ENCODE peak calls at places on chromosomes 7 and 10, in nine cellular contexts. W is IMR-90, L is Calu3, S is cardiac fibroblast, B is endodermal cell, G is BE2C, Z is CD14-positive monocyte, D is astrocyte of the cerebellum, Y is pancreas. M is an unnamed sample.

GRCh38 chr10:70093335-70093944 is 39.2 kb downstream of the AIFM2 start:
- DNase-seq in W (no peak), L (no peak), S (no peak), B (no peak), G (no peak), Z (no peak), D (no peak), Y (no peak), M (no peak)

GRCh38 chr10:78306358-78306757 is 272.7 kb downstream of the RPS24 start:
- DNase-seq in W (no peak), L (no peak), S (no peak), B (no peak), G (no peak), Z (no peak), D (no peak), Y (no peak), M (no peak)

GRCh38 chr7:25179771-25180591 is 48.3 kb downstream of the NPVF start:
- DNase-seq in W (peak), L (peak), S (peak), B (peak), G (peak), Z (peak), D (peak), Y (peak), M (peak)

GRCh38 chr7:129512192-129512591 is 9.9 kb downstream of the SMKR1 start:
- DNase-seq in W (no peak), L (no peak), S (no peak), B (peak), G (no peak), Z (no peak), D (no peak), Y (no peak), M (no peak)

GRCh38 chr7:75958802-75959543 is 35.4 kb downstream of the TMEM120A start:
- DNase-seq in W (no peak), L (no peak), S (no peak), B (no peak), G (no peak), Z (no peak), D (no peak), Y (no peak), M (no peak)

GRCh38 chr7:68542831-68543230 is 1055.4 kb upstream of the AUTS2 start:
- DNase-seq in W (no peak), L (no peak), S (no peak), B (no peak), G (no peak), Z (no peak), D (no peak), Y (no peak), M (no peak)

GRCh38 chr7:74224511-74224832 is 14.7 kb downstream of the LAT2 start:
- DNase-seq in W (no peak), L (no peak), S (no peak), B (no peak), G (no peak), Z (no peak), D (no peak), Y (no peak), M (no peak)

GRCh38 chr10:70448236-70448635 is 6.8 kb upstream of the NODAL start:
- DNase-seq in W (no peak), L (no peak), S (no peak), B (no peak), G (no peak), Z (no peak), D (no peak), Y (no peak), M (no peak)

GRCh38 chr10:44352316-44353127 is 32.4 kb downstream of the CXCL12 start:
- DNase-seq in W (peak), L (no peak), S (peak), B (peak), G (no peak), Z (no peak), D (no peak), Y (peak), M (no peak)

GRCh38 chr7:94700926-94701554 is 45.1 kb upstream of the SGCE start:
- DNase-seq in W (peak), L (no peak), S (peak), B (no peak), G (no peak), Z (no peak), D (no peak), Y (no peak), M (no peak)

GRCh38 chr7:23333671-23334246 is 34.6 kb downstream of the MALSU1 start:
- DNase-seq in W (peak), L (no peak), S (peak), B (no peak), G (no peak), Z (no peak), D (peak), Y (no peak), M (no peak)

GRCh38 chr7:142598297-142598696 is 151.0 kb upstream of the PRSS1 start:
- DNase-seq in W (no peak), L (no peak), S (no peak), B (no peak), G (no peak), Z (no peak), D (no peak), Y (no peak), M (no peak)

GRCh38 chr10:125709553-125710266 is 9.8 kb upstream of the EDRF1 start:
- DNase-seq in W (peak), L (no peak), S (peak), B (no peak), G (no peak), Z (no peak), D (no peak), Y (no peak), M (no peak)

GRCh38 chr7:23396222-23396621 is 74.1 kb downstream of the IGF2BP3 start:
- DNase-seq in W (peak), L (no peak), S (peak), B (no peak), G (no peak), Z (no peak), D (peak), Y (no peak), M (no peak)

GRCh38 chr7:43649755-43650274 is 66.9 kb downstream of the STK17A start:
- DNase-seq in W (peak), L (peak), S (no peak), B (no peak), G (no peak), Z (no peak), D (no peak), Y (no peak), M (no peak)

GRCh38 chr7:40916811-40917210 is 782.0 kb downstream of the SUGCT start:
- DNase-seq in W (peak), L (no peak), S (no peak), B (no peak), G (no peak), Z (no peak), D (no peak), Y (no peak), M (no peak)

GRCh38 chr7:123823898-123824753 is 20.8 kb upstream of the HYAL4 start:
- DNase-seq in W (no peak), L (no peak), S (no peak), B (no peak), G (no peak), Z (no peak), D (no peak), Y (no peak), M (no peak)

GRCh38 chr7:98217623-98218582 is 6.7 kb downstream of the BHLHA15 start:
- DNase-seq in W (no peak), L (peak), S (no peak), B (no peak), G (no peak), Z (no peak), D (no peak), Y (peak), M (peak)

GRCh38 chr7:45685619-45686240 is 111.6 kb downstream of the ADCY1 start:
- DNase-seq in W (no peak), L (no peak), S (no peak), B (peak), G (no peak), Z (no peak), D (no peak), Y (no peak), M (no peak)

GRCh38 chr7:15836041-15836440 is 149.6 kb upstream of the MEOX2 start:
- DNase-seq in W (peak), L (no peak), S (peak), B (no peak), G (no peak), Z (no peak), D (no peak), Y (no peak), M (no peak)

GRCh38 chr10:124227306-124228016 is 134.1 kb upstream of the CHST15 start:
- DNase-seq in W (no peak), L (no peak), S (no peak), B (no peak), G (no peak), Z (no peak), D (no peak), Y (no peak), M (no peak)

GRCh38 chr7:2571409-2571808 is 12.6 kb downstream of the IQCE start:
- DNase-seq in W (no peak), L (peak), S (no peak), B (no peak), G (no peak), Z (no peak), D (no peak), Y (no peak), M (no peak)

GRCh38 chr10:28541695-28542365 is 8.9 kb downstream of the WAC start:
- DNase-seq in W (no peak), L (no peak), S (no peak), B (no peak), G (no peak), Z (no peak), D (no peak), Y (no peak), M (no peak)

GRCh38 chr10:30200019-30200415 is 140.6 kb upstream of the JCAD start:
- DNase-seq in W (no peak), L (no peak), S (no peak), B (no peak), G (no peak), Z (no peak), D (no peak), Y (no peak), M (no peak)

GRCh38 chr10:124283215-124284046 is 135.3 kb downstream of the OAT start:
- DNase-seq in W (no peak), L (no peak), S (no peak), B (no peak), G (peak), Z (no peak), D (no peak), Y (no peak), M (peak)

GRCh38 chr7:101575731-101576130 is 53.4 kb downstream of the MYL10 start:
- DNase-seq in W (no peak), L (no peak), S (no peak), B (no peak), G (no peak), Z (no peak), D (no peak), Y (no peak), M (no peak)

GRCh38 chr10:129773359-129773990 is 190.6 kb downstream of the EBF3 start:
- DNase-seq in W (no peak), L (no peak), S (no peak), B (peak), G (no peak), Z (no peak), D (no peak), Y (no peak), M (no peak)

GRCh38 chr7:129782257-129783096 is 170.3 kb downstream of the UBE2H start:
- DNase-seq in W (no peak), L (no peak), S (no peak), B (peak), G (no peak), Z (no peak), D (no peak), Y (no peak), M (no peak)

GRCh38 chr10:71719464-71720303 is at the start of gene C10orf105:
- DNase-seq in W (no peak), L (no peak), S (no peak), B (peak), G (no peak), Z (no peak), D (no peak), Y (no peak), M (no peak)

GRCh38 chr7:50803359-50804337 is 21.0 kb upstream of the GRB10 start:
- DNase-seq in W (no peak), L (no peak), S (no peak), B (no peak), G (no peak), Z (no peak), D (no peak), Y (no peak), M (no peak)

GRCh38 chr10:47184724-47185330 is 115.2 kb upstream of the GDF10 start:
- DNase-seq in W (no peak), L (no peak), S (no peak), B (peak), G (no peak), Z (no peak), D (no peak), Y (no peak), M (no peak)

GRCh38 chr7:157409753-157410727 is 73.2 kb downstream of the DNAJB6 start:
- DNase-seq in W (no peak), L (no peak), S (no peak), B (no peak), G (no peak), Z (no peak), D (no peak), Y (no peak), M (no peak)

GRCh38 chr7:157412021-157412443 is 75.2 kb downstream of the DNAJB6 start:
- DNase-seq in W (peak), L (no peak), S (peak), B (no peak), G (no peak), Z (no peak), D (peak), Y (no peak), M (no peak)

GRCh38 chr7:157412491-157413180 is 75.8 kb downstream of the DNAJB6 start:
- DNase-seq in W (no peak), L (no peak), S (no peak), B (no peak), G (no peak), Z (no peak), D (no peak), Y (no peak), M (no peak)

GRCh38 chr7:157410831-157411556 is 74.2 kb downstream of the DNAJB6 start:
- DNase-seq in W (no peak), L (no peak), S (no peak), B (no peak), G (no peak), Z (no peak), D (no peak), Y (no peak), M (no peak)

DNA sequence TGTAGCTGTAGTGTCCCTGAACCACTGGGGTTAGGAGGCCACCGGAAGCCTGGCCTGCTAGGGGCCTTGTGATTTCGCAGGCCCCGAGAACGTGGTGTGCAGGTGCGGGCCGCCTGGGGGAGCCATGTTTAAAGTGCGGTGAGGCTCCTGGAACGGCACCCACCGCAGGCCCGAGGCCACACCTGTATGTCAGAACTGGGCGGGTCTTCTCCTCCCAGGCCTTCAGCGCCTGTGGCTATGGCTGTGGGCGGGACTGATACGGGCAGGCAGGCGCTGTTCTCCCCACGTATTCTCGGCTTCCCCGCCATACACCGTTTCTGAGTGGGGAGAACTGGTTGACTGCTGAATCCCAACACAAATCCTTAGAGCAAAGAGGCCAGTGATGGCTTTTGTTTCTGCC is 74.8 kb downstream of the DNAJB6 start:
- DNase-seq in W (no peak), L (no peak), S (no peak), B (peak), G (no peak), Z (no peak), D (no peak), Y (no peak), M (no peak)
- TF ChIP-seq CTCF in W (no peak), L (no peak), S (no peak), B (peak), G (no peak), Z (no peak), D (no peak), Y (no peak), M (no peak)

DNA sequence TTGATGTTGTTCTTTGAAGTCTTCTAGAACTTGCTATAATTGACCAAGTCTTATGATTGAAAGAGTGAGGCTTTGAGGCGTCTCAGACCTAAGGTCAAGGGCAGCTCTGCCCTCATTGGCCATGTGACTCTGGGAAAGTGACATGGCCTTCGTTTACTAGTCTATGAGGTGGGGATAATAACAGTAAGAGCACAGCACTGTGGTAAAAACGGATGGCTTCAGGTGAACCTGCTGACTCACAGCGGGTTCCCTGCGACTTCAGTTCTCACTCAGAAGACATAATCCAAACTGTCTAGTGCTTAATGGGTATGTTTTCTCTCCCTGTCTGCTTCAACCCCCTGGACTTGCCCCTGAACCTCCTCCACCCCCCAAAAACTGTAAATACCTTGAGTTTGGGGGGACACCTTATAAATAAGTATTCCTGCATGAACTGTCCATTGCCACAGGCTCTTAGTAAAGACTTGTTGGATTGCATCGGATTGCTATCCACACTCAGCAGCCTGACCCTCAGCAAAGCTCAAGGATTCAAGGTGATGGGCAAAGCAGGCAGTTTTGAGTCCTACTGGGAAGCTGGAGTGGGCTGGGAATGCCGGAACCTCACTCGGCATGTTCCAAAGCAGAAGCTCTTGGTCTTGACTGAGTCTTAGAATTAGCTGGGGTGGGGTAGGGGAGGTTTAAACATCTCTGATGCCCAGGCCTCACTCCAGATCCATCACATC is 304.6 kb downstream of the KLF6 start:
- DNase-seq in W (no peak), L (no peak), S (no peak), B (no peak), G (no peak), Z (no peak), D (no peak), Y (no peak), M (no peak)
- TF ChIP-seq CTCF in W (no peak), L (no peak), S (no peak), B (no peak), G (no peak), Z (no peak), D (no peak), Y (no peak), M (no peak)

DNA sequence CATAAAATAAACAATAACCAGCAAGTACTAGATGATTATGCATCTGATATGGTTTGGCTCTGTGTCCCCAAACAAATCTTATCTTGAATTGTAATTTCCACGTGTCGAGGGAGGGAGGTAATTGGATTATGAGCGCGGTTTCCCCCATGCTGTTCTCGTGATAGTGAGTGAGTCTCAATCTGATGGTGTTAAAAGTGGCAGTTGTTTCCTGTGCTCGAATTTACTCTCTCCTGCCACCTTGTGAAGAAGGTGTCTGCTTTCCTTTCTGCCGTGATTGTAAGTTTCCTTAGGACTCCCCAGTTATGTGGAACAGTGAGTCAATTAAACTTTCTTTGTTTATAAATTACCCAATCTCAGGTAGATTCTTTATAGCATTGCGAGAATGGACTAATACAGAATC is 15.1 kb downstream of the CNTNAP2 start:
- DNase-seq in W (no peak), L (no peak), S (no peak), B (peak), G (no peak), Z (no peak), D (no peak), Y (no peak), M (no peak)
- TF ChIP-seq CTCF in W (no peak), L (no peak), S (no peak), B (peak), G (no peak), Z (no peak), D (no peak), Y (no peak), M (no peak)

DNA sequence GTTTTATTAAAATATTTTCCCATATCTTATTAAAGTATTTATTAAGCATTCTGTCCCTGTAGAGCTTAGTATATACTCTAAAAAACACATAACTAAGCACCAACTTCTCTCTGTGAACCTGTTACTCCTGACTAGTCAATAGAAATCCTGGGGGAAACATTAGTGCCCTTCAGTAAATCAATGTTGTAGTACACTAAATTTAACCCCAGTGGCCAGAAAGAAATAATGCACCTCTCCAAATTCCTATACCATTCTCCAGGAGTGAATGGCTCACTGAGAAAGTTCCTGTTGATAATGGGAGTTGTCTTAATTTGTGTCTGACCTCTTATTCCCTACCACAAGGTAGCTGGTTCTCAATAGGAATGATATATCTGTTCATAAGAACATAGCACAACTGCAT is 188.2 kb downstream of the SEMA3D start:
- DNase-seq in W (no peak), L (no peak), S (no peak), B (no peak), G (no peak), Z (no peak), D (no peak), Y (no peak), M (no peak)
- TF ChIP-seq CTCF in W (no peak), L (no peak), S (peak), B (peak), G (peak), Z (no peak), D (no peak), Y (no peak), M (peak)

GRCh38 chr10:63976538-63976937 is 455.3 kb downstream of the REEP3 start:
- DNase-seq in W (peak), L (peak), S (peak), B (peak), G (peak), Z (no peak), D (no peak), Y (peak), M (peak)

GRCh38 chr10:63972949-63973827 is 452.0 kb downstream of the REEP3 start:
- DNase-seq in W (no peak), L (no peak), S (no peak), B (peak), G (no peak), Z (no peak), D (no peak), Y (no peak), M (no peak)

GRCh38 chr10:63977329-63977923 is 456.2 kb downstream of the REEP3 start:
- DNase-seq in W (peak), L (peak), S (peak), B (peak), G (peak), Z (no peak), D (peak), Y (peak), M (peak)
- TF ChIP-seq CTCF in W (peak), L (peak), S (peak), B (peak), G (peak), Z (peak), D (peak), Y (peak), M (peak)

GRCh38 chr10:22783807-22784206 is 69.4 kb upstream of the PIP4K2A start:
- DNase-seq in W (no peak), L (no peak), S (no peak), B (no peak), G (no peak), Z (no peak), D (no peak), Y (no peak), M (no peak)
- TF ChIP-seq CTCF in W (no peak), L (no peak), S (no peak), B (no peak), G (no peak), Z (no peak), D (no peak), Y (no peak), M (no peak)

GRCh38 chr7:1175967-1176851 is 16.2 kb upstream of the ZFAND2A start:
- DNase-seq in W (peak), L (peak), S (peak), B (peak), G (peak), Z (peak), D (no peak), Y (peak), M (peak)
- TF ChIP-seq CTCF in W (peak), L (peak), S (peak), B (peak), G (peak), Z (peak), D (peak), Y (peak), M (peak)

DNA sequence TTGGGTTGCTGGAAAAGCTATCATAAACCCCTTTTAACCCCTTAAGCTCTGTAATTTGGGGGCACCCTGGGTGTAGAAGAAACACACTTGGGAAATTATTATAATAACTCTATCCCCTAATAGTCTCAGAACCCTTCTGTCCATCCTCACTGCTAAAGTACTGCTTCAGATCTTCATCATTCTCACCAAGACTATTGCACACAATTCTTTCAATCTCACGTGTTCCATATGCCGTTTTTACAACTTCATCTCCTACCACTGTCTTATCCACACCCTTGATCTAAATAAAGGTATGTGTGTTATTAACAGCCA is 15.8 kb downstream of the ANKRD22 start:
- DNase-seq in W (no peak), L (no peak), S (no peak), B (no peak), G (no peak), Z (no peak), D (no peak), Y (no peak), M (no peak)
- TF ChIP-seq CTCF in W (no peak), L (no peak), S (no peak), B (no peak), G (no peak), Z (peak), D (no peak), Y (no peak), M (peak)